ENCODE peak calls at places on chromosomes 2 and 18, in six cellular contexts. G is CD8-positive, alpha-beta T cell; E is neural crest cell; K is GM20000; X is suprapubic skin; W is progenitor cell of endocrine pancreas. S is an unnamed sample.

GRCh38 chr18:22983175-22983574 is 50.0 kb downstream of the RBBP8 start:
- DNase-seq in W (no peak), K (peak), E (no peak), X (no peak), G (no peak), S (no peak)

GRCh38 chr2:56077352-56077915 is 106.4 kb upstream of the CCDC85A start:
- DNase-seq in G (no peak), W (peak), E (peak), X (no peak), K (no peak), S (no peak)

GRCh38 chr2:237324446-237325236 is 89.3 kb downstream of the COL6A3 start:
- DNase-seq in E (no peak), W (no peak), G (no peak), X (no peak), K (no peak), S (no peak)

GRCh38 chr2:237688081-237688480 is 60.7 kb downstream of the LRRFIP1 start:
- DNase-seq in X (no peak), E (no peak), G (no peak), W (no peak), K (no peak), S (no peak)

GRCh38 chr2:203690110-203691047 is 16.1 kb upstream of the CD28 start:
- DNase-seq in K (no peak), X (no peak), E (no peak), W (no peak), G (no peak), S (no peak)

GRCh38 chr18:54616220-54616848 is 25.3 kb downstream of the DYNAP start:
- DNase-seq in K (peak), E (no peak), G (no peak), W (no peak), X (no peak), S (no peak)

GRCh38 chr2:214558341-214558740 is 147.5 kb downstream of the VWC2L start:
- DNase-seq in X (no peak), W (no peak), G (no peak), E (no peak), K (no peak), S (no peak)

GRCh38 chr2:63050916-63051794 is 525 bp downstream of the OTX1 start:
- DNase-seq in W (peak), X (no peak), E (no peak), G (no peak), K (peak), S (peak)

GRCh38 chr2:167471734-167472133 is 583.5 kb downstream of the XIRP2 start:
- DNase-seq in G (no peak), K (no peak), X (no peak), W (no peak), E (no peak), S (no peak)

GRCh38 chr18:40866013-40866644 is 1088.9 kb upstream of the PIK3C3 start:
- DNase-seq in X (no peak), K (no peak), G (no peak), E (no peak), W (no peak), S (no peak)

GRCh38 chr2:151651274-151651673 is 83.0 kb downstream of the NEB start:
- DNase-seq in G (no peak), E (no peak), K (no peak), X (no peak), W (no peak), S (no peak)

GRCh38 chr2:64905338-64906024 is 83.7 kb upstream of the SLC1A4 start:
- DNase-seq in X (no peak), W (no peak), K (no peak), G (no peak), E (no peak), S (no peak)

GRCh38 chr2:74267068-74267467 is 68.7 kb downstream of the MTHFD2 start:
- DNase-seq in W (no peak), K (peak), X (no peak), G (peak), E (no peak), S (no peak)

GRCh38 chr18:11906926-11907874 is 917 bp downstream of the MPPE1 start:
- DNase-seq in G (no peak), E (no peak), W (no peak), K (no peak), X (no peak), S (no peak)

GRCh38 chr18:8480506-8481328 is 128.5 kb upstream of the RAB12 start:
- DNase-seq in G (no peak), E (peak), X (no peak), K (no peak), W (peak), S (no peak)

GRCh38 chr18:34787931-34788532 is 77.9 kb downstream of the DTNA start:
- DNase-seq in E (peak), X (no peak), G (peak), W (no peak), K (peak), S (no peak)

GRCh38 chr2:38635139-38635538 is 30.8 kb upstream of the GALM start:
- DNase-seq in X (no peak), G (no peak), K (no peak), E (no peak), W (no peak), S (no peak)

GRCh38 chr2:88690591-88691338 is 708 bp upstream of the RPIA start:
- DNase-seq in G (peak), W (no peak), X (no peak), K (peak), E (no peak), S (peak)

GRCh38 chr2:181788883-181789555 is 102.5 kb upstream of the ITPRID2 start:
- DNase-seq in X (no peak), G (no peak), E (no peak), K (no peak), W (no peak), S (no peak)

GRCh38 chr2:128279786-128280701 is 38.6 kb downstream of the HS6ST1 start:
- DNase-seq in X (peak), G (no peak), K (no peak), W (no peak), E (no peak), S (no peak)

GRCh38 chr2:73640946-73641766 is 1.1 kb downstream of the NAT8 start:
- DNase-seq in W (no peak), X (no peak), G (no peak), E (no peak), K (no peak), S (no peak)

GRCh38 chr2:45680351-45680967 is 29.0 kb downstream of the PRKCE start:
- DNase-seq in W (no peak), X (no peak), E (no peak), G (no peak), K (no peak), S (no peak)

GRCh38 chr18:3471141-3471648 is 21.2 kb downstream of the TGIF1 start:
- DNase-seq in G (no peak), W (no peak), X (no peak), E (no peak), K (no peak), S (no peak)

GRCh38 chr2:160576054-160576499 is 82.5 kb upstream of the RBMS1 start:
- DNase-seq in E (no peak), G (no peak), X (no peak), K (no peak), W (no peak), S (no peak)

GRCh38 chr2:126661001-126661400 is 5.0 kb downstream of the GYPC start:
- DNase-seq in X (no peak), E (no peak), K (no peak), W (no peak), G (no peak), S (no peak)

GRCh38 chr18:74972354-74972753 is 236.6 kb downstream of the PTGR3 start:
- DNase-seq in E (no peak), G (no peak), W (no peak), K (no peak), X (no peak), S (no peak)

GRCh38 chr2:17043173-17043572 is 377.5 kb upstream of the CYRIA start:
- DNase-seq in K (no peak), X (no peak), G (no peak), W (no peak), E (no peak), S (no peak)

GRCh38 chr2:159600752-159601151 is 15.6 kb downstream of the BAZ2B start:
- DNase-seq in K (no peak), W (no peak), G (no peak), E (no peak), X (no peak), S (no peak)

GRCh38 chr18:58758606-58759005 is 87.3 kb downstream of the MALT1 start:
- DNase-seq in E (no peak), X (no peak), W (no peak), K (no peak), G (no peak), S (no peak)
- TF ChIP-seq CTCF in E (no peak), X (no peak), W (no peak), K (no peak), G (no peak), S (no peak)

DNA sequence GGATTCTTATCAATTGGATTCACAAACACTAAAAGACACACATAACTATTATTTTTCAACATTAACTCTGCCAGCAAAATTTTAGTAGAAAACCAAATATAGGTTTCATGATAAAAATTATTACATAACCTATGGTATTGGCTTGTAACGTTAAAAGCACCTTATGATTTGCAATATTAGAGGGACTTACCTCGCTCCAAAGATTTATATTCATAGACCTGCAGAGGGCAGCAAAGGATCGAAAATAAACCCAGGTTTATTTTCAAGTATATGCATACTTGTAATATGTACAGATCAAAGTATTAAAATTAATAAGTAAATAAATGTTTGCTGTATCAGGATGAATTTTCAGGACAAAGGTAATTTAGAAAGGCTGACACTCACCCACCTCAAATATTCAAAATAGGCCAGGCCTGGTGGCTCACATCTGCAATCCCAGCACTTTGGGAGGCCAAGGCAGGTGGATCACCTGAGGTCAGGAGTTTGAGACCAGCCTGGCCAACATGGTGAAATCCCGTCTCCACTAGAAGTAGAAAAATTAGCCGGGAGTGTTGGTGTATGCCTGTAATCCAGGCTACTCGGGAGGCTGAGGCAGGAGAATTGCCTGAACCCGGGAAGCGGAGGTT is 45.3 kb downstream of the LRPPRC start:
- DNase-seq in E (peak), G (peak), X (no peak), W (no peak), K (peak), S (no peak)
- TF ChIP-seq CTCF in E (peak), G (peak), X (no peak), W (peak), K (peak), S (peak)

GRCh38 chr2:177900091-177900490 is 172.5 kb downstream of the PDE11A start:
- DNase-seq in K (no peak), X (no peak), W (no peak), E (no peak), G (no peak), S (no peak)
- TF ChIP-seq CTCF in K (no peak), X (no peak), W (no peak), E (no peak), G (no peak), S (no peak)

DNA sequence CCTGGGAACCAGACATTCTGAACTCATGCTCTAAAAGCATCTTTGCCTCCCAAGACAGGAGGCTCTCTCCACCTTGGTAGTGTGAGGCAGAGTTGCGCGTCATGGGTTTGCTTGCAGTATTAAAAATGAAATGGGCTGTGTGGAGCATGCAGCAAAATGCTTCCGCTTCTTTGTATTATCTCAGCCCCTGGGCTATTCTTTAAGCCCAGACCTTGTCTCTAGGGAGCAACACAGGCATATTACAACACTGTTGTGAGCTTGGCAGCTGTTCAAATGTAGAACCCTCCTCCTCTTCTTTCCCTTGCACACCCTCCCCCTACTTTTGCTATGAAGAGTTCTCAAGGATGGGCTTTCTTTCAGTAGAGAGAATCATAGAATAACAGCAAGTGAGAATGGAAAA is 185.1 kb upstream of the LHCGR start:
- DNase-seq in W (no peak), G (no peak), K (no peak), X (no peak), E (no peak), S (no peak)
- TF ChIP-seq CTCF in W (no peak), G (no peak), K (no peak), X (no peak), E (no peak), S (no peak)